ENCODE peak calls at places on chromosomes 2 and 18, in four cellular contexts. V is mucosa of descending colon, A is heart left ventricle, C is NCI-H460. K is an unnamed sample.

GRCh38 chr2:111050701-111051376 is 69.9 kb upstream of the BCL2L11 start:
- DNase-seq in V (no peak), A (no peak), C (no peak), K (no peak)

GRCh38 chr18:22282311-22283235 is 113.2 kb downstream of the GATA6 start:
- DNase-seq in V (peak), A (no peak), C (peak), K (no peak)

GRCh38 chr2:16067444-16068232 is 127.3 kb downstream of the MYCN start:
- DNase-seq in V (no peak), A (no peak), C (no peak), K (no peak)

GRCh38 chr2:213187833-213188532 is 36.6 kb upstream of the IKZF2 start:
- DNase-seq in V (no peak), A (no peak), C (no peak), K (no peak)

GRCh38 chr2:40244251-40245010 is 207.5 kb downstream of the SLC8A1 start:
- DNase-seq in V (peak), A (peak), C (peak), K (peak)

GRCh38 chr2:12091201-12091806 is 344.9 kb downstream of the LPIN1 start:
- DNase-seq in V (no peak), A (no peak), C (no peak), K (no peak)

GRCh38 chr2:60140180-60140579 is 413.3 kb downstream of the BCL11A start:
- DNase-seq in V (no peak), A (no peak), C (no peak), K (no peak)

GRCh38 chr2:207901401-207901800 is 123.9 kb downstream of the PLEKHM3 start:
- DNase-seq in V (no peak), A (no peak), C (no peak), K (no peak)

GRCh38 chr2:37084797-37085196 is 479 bp downstream of the GPATCH11 start:
- DNase-seq in V (no peak), A (no peak), C (no peak), K (no peak)

GRCh38 chr2:75021672-75022071 is 63.2 kb downstream of the POLE4 start:
- DNase-seq in V (no peak), A (no peak), C (no peak), K (no peak)

GRCh38 chr2:203685789-203686433 is 20.5 kb upstream of the CD28 start:
- DNase-seq in V (no peak), A (no peak), C (no peak), K (no peak)

GRCh38 chr18:78729099-78729467 is 250.5 kb upstream of the SALL3 start:
- DNase-seq in V (no peak), A (no peak), C (no peak), K (no peak)

GRCh38 chr2:235978022-235978421 is 190.2 kb downstream of the GBX2 start:
- DNase-seq in V (no peak), A (no peak), C (no peak), K (no peak)

GRCh38 chr2:24164416-24164973 is 10.4 kb upstream of the FAM228A start:
- DNase-seq in V (peak), A (no peak), C (peak), K (no peak)

GRCh38 chr2:68287580-68288441 is 31.9 kb downstream of the CNRIP1 start:
- DNase-seq in V (peak), A (peak), C (no peak), K (peak)

GRCh38 chr2:239096676-239097427 is 249.0 kb downstream of the TWIST2 start:
- DNase-seq in V (no peak), A (no peak), C (no peak), K (no peak)

GRCh38 chr2:85135066-85135914 is 2.1 kb downstream of the TCF7L1 start:
- DNase-seq in V (no peak), A (no peak), C (no peak), K (no peak)

GRCh38 chr2:8251291-8251690 is 430.6 kb upstream of the ID2 start:
- DNase-seq in V (no peak), A (no peak), C (no peak), K (no peak)

GRCh38 chr2:17851731-17852585 is 26.5 kb upstream of the KCNS3 start:
- DNase-seq in V (peak), A (peak), C (peak), K (peak)